ENCODE peak calls at places on chromosomes 16 and 17, in ten cellular contexts. G, M, N, J, V, S, A, H, U and L are unnamed samples.

GRCh38 chr17:80894439-80894721 is 97.3 kb upstream of the CHMP6 start:
- DNase-seq in G (no peak), M (no peak), N (no peak), J (no peak), V (no peak), S (no peak), A (no peak), H (no peak), U (no peak), L (no peak)

GRCh38 chr17:41695134-41695661 is 6.5 kb downstream of the EIF1 start:
- DNase-seq in G (no peak), M (no peak), N (no peak), J (no peak), V (no peak), S (no peak), A (no peak), H (no peak), U (no peak), L (no peak)

GRCh38 chr17:58328195-58329034 is at the start of gene TSPOAP1:
- DNase-seq in G (no peak), M (no peak), N (peak), J (no peak), V (no peak), S (no peak), A (no peak), H (no peak), U (peak), L (peak)

GRCh38 chr16:88309174-88309904 is 73.4 kb upstream of the ZNF469 start:
- DNase-seq in G (no peak), M (no peak), N (no peak), J (no peak), V (no peak), S (no peak), A (no peak), H (no peak), U (no peak), L (no peak)

GRCh38 chr17:60678118-60678444 is 430 bp downstream of the BCAS3 start:
- DNase-seq in G (no peak), M (no peak), N (no peak), J (no peak), V (no peak), S (no peak), A (no peak), H (no peak), U (no peak), L (peak)

GRCh38 chr17:32962320-32962707 is 29.3 kb upstream of the SPACA3 start:
- DNase-seq in G (no peak), M (no peak), N (no peak), J (no peak), V (no peak), S (no peak), A (no peak), H (no peak), U (no peak), L (no peak)

GRCh38 chr17:52032454-52032853 is 126.1 kb downstream of the CA10 start:
- DNase-seq in G (no peak), M (no peak), N (no peak), J (no peak), V (no peak), S (no peak), A (no peak), H (no peak), U (no peak), L (no peak)

GRCh38 chr16:5678371-5678770 is 580.8 kb upstream of the EEF2KMT start:
- DNase-seq in G (no peak), M (no peak), N (no peak), J (no peak), V (no peak), S (no peak), A (no peak), H (no peak), U (no peak), L (no peak)

GRCh38 chr16:85104821-85105391 is 7.4 kb downstream of the CIBAR2 start:
- DNase-seq in G (no peak), M (no peak), N (no peak), J (no peak), V (no peak), S (no peak), A (no peak), H (no peak), U (peak), L (peak)

GRCh38 chr17:48456584-48456983 is 26.6 kb upstream of the SKAP1 start:
- DNase-seq in G (no peak), M (no peak), N (peak), J (no peak), V (peak), S (peak), A (no peak), H (no peak), U (no peak), L (no peak)

GRCh38 chr17:8922451-8922850 is 43.1 kb downstream of the PIK3R5 start:
- DNase-seq in G (peak), M (no peak), N (no peak), J (peak), V (peak), S (no peak), A (peak), H (peak), U (no peak), L (no peak)

GRCh38 chr16:51131619-51132018 is 19.5 kb downstream of the SALL1 start:
- DNase-seq in G (no peak), M (no peak), N (no peak), J (no peak), V (no peak), S (no peak), A (no peak), H (no peak), U (no peak), L (no peak)

GRCh38 chr17:47978324-47978723 is 7.4 kb downstream of the CDK5RAP3 start:
- DNase-seq in G (peak), M (no peak), N (peak), J (no peak), V (peak), S (peak), A (peak), H (peak), U (peak), L (peak)

GRCh38 chr16:13923703-13924298 is 3.8 kb downstream of the ERCC4 start:
- DNase-seq in G (no peak), M (no peak), N (no peak), J (peak), V (peak), S (no peak), A (peak), H (peak), U (peak), L (peak)

GRCh38 chr16:84449156-84450140 is 55.0 kb downstream of the MEAK7 start:
- DNase-seq in G (no peak), M (no peak), N (no peak), J (no peak), V (no peak), S (no peak), A (no peak), H (no peak), U (no peak), L (no peak)

GRCh38 chr17:14351493-14351892 is 50.6 kb downstream of the HS3ST3B1 start:
- DNase-seq in G (no peak), M (no peak), N (no peak), J (no peak), V (no peak), S (no peak), A (no peak), H (no peak), U (peak), L (no peak)

GRCh38 chr16:22614271-22614947 is 103.7 kb downstream of the NPIPB5 start:
- DNase-seq in G (no peak), M (no peak), N (no peak), J (no peak), V (peak), S (peak), A (no peak), H (peak), U (no peak), L (no peak)

GRCh38 chr16:85652431-85653221 is 36.1 kb downstream of the GINS2 start:
- DNase-seq in G (no peak), M (peak), N (no peak), J (no peak), V (peak), S (peak), A (no peak), H (peak), U (no peak), L (no peak)

GRCh38 chr17:27578718-27579085 is 52.3 kb upstream of the LGALS9 start:
- DNase-seq in G (no peak), M (no peak), N (no peak), J (no peak), V (peak), S (no peak), A (no peak), H (no peak), U (peak), L (peak)

GRCh38 chr17:62895650-62896301 is 70.3 kb upstream of the TANC2 start:
- DNase-seq in G (no peak), M (no peak), N (no peak), J (no peak), V (peak), S (no peak), A (no peak), H (peak), U (no peak), L (no peak)

GRCh38 chr17:7177210-7177953 is 1.8 kb downstream of the ASGR1 start:
- DNase-seq in G (peak), M (peak), N (peak), J (no peak), V (peak), S (peak), A (no peak), H (peak), U (peak), L (peak)
- TF ChIP-seq CTCF in G (peak), M (peak), N (peak), J (peak), V (peak), S (peak), A (peak), H (peak), U (peak), L (peak)

DNA sequence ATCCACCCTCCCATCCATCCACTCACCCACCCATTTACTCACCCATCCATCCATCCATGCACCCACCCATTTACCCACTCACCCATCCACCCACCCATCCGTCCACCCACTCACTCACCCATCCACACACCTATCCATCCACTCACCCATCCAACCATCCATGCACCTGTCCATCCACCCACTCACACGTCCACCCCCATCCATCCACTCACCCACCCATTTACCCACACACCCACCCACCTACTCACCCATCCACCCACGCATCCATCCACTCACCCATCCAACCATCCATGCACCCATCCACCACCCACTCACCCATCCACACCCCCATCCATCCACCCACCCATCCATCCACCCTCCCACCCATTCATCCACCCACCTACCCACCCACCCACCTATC is 12.2 kb downstream of the SOX8 start:
- DNase-seq in G (no peak), M (no peak), N (no peak), J (no peak), V (no peak), S (no peak), A (no peak), H (no peak), U (no peak), L (no peak)
- TF ChIP-seq CTCF in G (no peak), M (no peak), N (no peak), J (no peak), V (no peak), S (no peak), A (no peak), H (no peak), U (no peak), L (no peak)

GRCh38 chr17:45107286-45107685 is 25.0 kb downstream of the PLCD3 start:
- DNase-seq in G (no peak), M (no peak), N (no peak), J (no peak), V (no peak), S (no peak), A (no peak), H (no peak), U (no peak), L (no peak)

GRCh38 chr17:45110676-45111611 is 21.4 kb downstream of the PLCD3 start:
- DNase-seq in G (no peak), M (no peak), N (no peak), J (no peak), V (no peak), S (no peak), A (no peak), H (no peak), U (no peak), L (no peak)

GRCh38 chr17:45106582-45106981 is 25.7 kb downstream of the PLCD3 start:
- DNase-seq in G (no peak), M (no peak), N (no peak), J (no peak), V (no peak), S (no peak), A (no peak), H (no peak), U (no peak), L (no peak)

GRCh38 chr17:45108051-45108450 is 24.3 kb downstream of the PLCD3 start:
- DNase-seq in G (no peak), M (no peak), N (no peak), J (no peak), V (no peak), S (no peak), A (no peak), H (no peak), U (no peak), L (no peak)

DNA sequence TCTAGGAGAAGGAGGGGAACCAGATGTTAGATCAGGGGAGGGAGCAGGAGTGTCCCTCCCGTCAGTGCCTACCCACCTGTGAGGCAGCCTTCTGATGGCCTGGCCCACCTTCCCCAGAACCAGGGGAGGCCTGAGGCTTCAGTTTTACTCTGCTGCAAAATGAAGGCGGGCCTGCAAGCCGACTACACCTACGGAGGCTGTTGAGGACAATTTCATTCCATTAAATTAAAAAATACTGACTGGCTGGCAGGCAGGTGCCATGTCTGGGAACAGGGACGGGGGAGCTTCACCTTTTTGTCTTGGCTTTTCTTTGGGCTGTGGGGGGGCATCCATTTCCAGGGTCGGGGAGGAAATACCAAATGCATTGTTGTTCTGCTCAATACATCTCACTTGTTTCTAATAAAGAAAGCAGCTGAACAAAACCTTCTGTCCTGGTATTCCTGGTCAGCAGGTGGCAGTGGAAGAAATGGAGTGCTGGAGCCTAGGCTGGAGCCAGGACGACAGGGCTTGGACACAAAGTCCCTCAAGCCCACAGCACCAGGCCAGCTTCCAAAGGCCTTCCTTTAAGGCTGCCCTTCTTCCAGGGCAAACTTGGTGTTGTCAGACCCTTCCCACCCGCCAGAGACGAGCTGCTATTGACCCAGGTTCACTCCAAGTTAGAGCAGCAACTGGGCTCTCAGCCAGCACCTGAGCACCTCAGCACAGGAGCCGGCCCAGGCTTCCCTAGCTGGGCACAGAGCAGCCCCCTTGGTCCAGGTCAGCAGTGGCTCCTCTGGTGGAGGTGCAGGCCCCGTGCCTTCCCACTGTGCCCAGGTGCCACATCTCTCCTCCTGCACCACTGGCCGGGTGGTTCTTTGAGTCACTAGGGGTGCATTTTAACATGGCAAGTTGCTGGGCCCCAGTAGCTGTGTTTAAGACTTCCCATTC is 23.5 kb downstream of the PLCD3 start:
- DNase-seq in G (no peak), M (no peak), N (no peak), J (no peak), V (no peak), S (no peak), A (no peak), H (no peak), U (no peak), L (no peak)
- TF ChIP-seq CTCF in G (peak), M (no peak), N (no peak), J (no peak), V (peak), S (no peak), A (no peak), H (peak), U (no peak), L (no peak)

GRCh38 chr16:26454102-26454501 is 612.6 kb upstream of the C16orf82 start:
- DNase-seq in G (no peak), M (no peak), N (no peak), J (no peak), V (peak), S (no peak), A (no peak), H (peak), U (no peak), L (no peak)

GRCh38 chr16:26457896-26458295 is 608.8 kb upstream of the C16orf82 start:
- DNase-seq in G (no peak), M (no peak), N (no peak), J (no peak), V (no peak), S (no peak), A (no peak), H (no peak), U (no peak), L (no peak)

GRCh38 chr16:26456074-26456473 is 610.7 kb upstream of the C16orf82 start:
- DNase-seq in G (no peak), M (no peak), N (no peak), J (no peak), V (no peak), S (no peak), A (no peak), H (no peak), U (no peak), L (no peak)

GRCh38 chr16:26453215-26453614 is 613.5 kb upstream of the C16orf82 start:
- DNase-seq in G (no peak), M (no peak), N (no peak), J (no peak), V (no peak), S (no peak), A (no peak), H (no peak), U (peak), L (no peak)

GRCh38 chr16:26457061-26457460 is 609.7 kb upstream of the C16orf82 start:
- DNase-seq in G (no peak), M (no peak), N (no peak), J (no peak), V (no peak), S (no peak), A (no peak), H (no peak), U (no peak), L (no peak)
- TF ChIP-seq CTCF in G (no peak), M (no peak), N (no peak), J (no peak), V (no peak), S (no peak), A (no peak), H (no peak), U (no peak), L (no peak)

GRCh38 chr16:67028555-67029248 is at the start of gene CBFB:
- DNase-seq in G (peak), M (peak), N (peak), J (peak), V (peak), S (peak), A (peak), H (peak), U (peak), L (peak)
- TF ChIP-seq CTCF in G (peak), M (no peak), N (no peak), J (no peak), V (no peak), S (peak), A (no peak), H (peak), U (peak), L (no peak)

DNA sequence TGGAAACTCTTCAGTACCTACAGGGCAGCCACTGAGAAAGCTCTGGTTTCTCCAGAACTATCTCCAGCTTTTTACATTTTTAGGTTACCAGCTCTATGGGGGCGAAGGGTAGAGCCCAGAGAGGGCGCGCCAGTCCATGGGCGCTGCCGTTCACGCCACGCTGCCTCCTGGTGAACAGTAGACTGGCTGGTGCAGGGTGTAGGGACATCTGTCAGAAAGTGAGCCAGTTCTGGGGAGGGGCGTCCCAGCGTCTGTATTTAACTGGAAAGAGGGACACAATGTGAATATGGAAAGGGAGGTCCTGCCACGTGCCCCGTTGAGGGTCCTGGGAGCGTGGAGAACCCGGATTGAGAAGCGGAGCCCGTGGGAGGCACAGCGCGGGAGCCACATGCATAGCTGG is 16.4 kb upstream of the CLEC18A start:
- DNase-seq in G (no peak), M (no peak), N (no peak), J (no peak), V (no peak), S (no peak), A (no peak), H (no peak), U (no peak), L (no peak)
- TF ChIP-seq CTCF in G (no peak), M (no peak), N (no peak), J (no peak), V (no peak), S (no peak), A (no peak), H (no peak), U (no peak), L (no peak)

GRCh38 chr17:74356640-74357465 is 4.8 kb downstream of the BTBD17 start:
- DNase-seq in G (no peak), M (no peak), N (peak), J (no peak), V (no peak), S (peak), A (no peak), H (no peak), U (no peak), L (no peak)
- TF ChIP-seq CTCF in G (no peak), M (no peak), N (no peak), J (no peak), V (no peak), S (no peak), A (no peak), H (no peak), U (no peak), L (no peak)